ENCODE peak calls at places on chromosomes 12 and 14, in five cellular contexts. O is iris pigment epithelial cell; B is GM20000; X is stimulated activated CD4-positive, alpha-beta T cell treated with anti-CD3 and anti-CD28 coated beads, TNF-alpha, amount 100 ng/mL, for 4 hours; Y is AG09309. P is an unnamed sample.

GRCh38 chr12:2360630-2361170 is 307.9 kb downstream of the CACNA1C start:
- DNase-seq in Y (no peak), O (no peak), B (no peak), X (no peak), P (no peak)

GRCh38 chr12:28060901-28061300 is 88.4 kb upstream of the PTHLH start:
- DNase-seq in B (no peak), Y (no peak), X (no peak), O (no peak), P (no peak)

GRCh38 chr12:48795550-48796455 is 6.9 kb upstream of the ADCY6 start:
- DNase-seq in X (no peak), Y (no peak), O (peak), B (peak), P (peak)

GRCh38 chr12:46558696-46559095 is 186.1 kb upstream of the SLC38A2 start:
- DNase-seq in X (no peak), O (no peak), Y (no peak), B (no peak), P (no peak)

GRCh38 chr12:87756111-87756510 is 273.1 kb downstream of the C12orf50 start:
- DNase-seq in Y (peak), O (peak), B (no peak), X (no peak), P (no peak)

GRCh38 chr14:91780452-91780851 is 48.6 kb upstream of the CATSPERB start:
- DNase-seq in Y (no peak), X (no peak), B (no peak), O (no peak), P (no peak)

GRCh38 chr12:53123578-53124351 is 20.5 kb downstream of the SOAT2 start:
- DNase-seq in Y (no peak), X (no peak), B (peak), O (peak), P (no peak)

GRCh38 chr14:38342803-38343202 is 86.9 kb upstream of the CLEC14A start:
- DNase-seq in X (no peak), B (no peak), O (peak), Y (peak), P (no peak)

GRCh38 chr14:60777856-60778578 is 43.5 kb downstream of the MNAT1 start:
- DNase-seq in Y (peak), B (no peak), O (peak), X (no peak), P (no peak)

GRCh38 chr14:58737511-58737910 is 99.7 kb downstream of the DACT1 start:
- DNase-seq in B (no peak), X (no peak), O (no peak), Y (no peak), P (no peak)

GRCh38 chr12:13870255-13870654 is 111.1 kb downstream of the GRIN2B start:
- DNase-seq in X (no peak), O (no peak), Y (no peak), B (no peak), P (no peak)

GRCh38 chr12:89678225-89678624 is 30.4 kb downstream of the ATP2B1 start:
- DNase-seq in Y (no peak), O (no peak), X (no peak), B (no peak), P (no peak)

GRCh38 chr12:3901116-3901515 is 27.9 kb upstream of the PARP11 start:
- DNase-seq in Y (no peak), B (no peak), X (no peak), O (no peak), P (no peak)